ENCODE peak calls at places on chromosomes 3 and 15, in seven cellular contexts. Y, H, I, A, M, X and D are unnamed samples.

GRCh38 chr15:33201376-33202189 is 7.1 kb upstream of the FMN1 start:
- DNase-seq in I (peak; percentile 29), X (peak; percentile 61), A (peak; percentile 9), Y (peak; percentile 49), H (peak; percentile 20), M (no peak), D (peak; percentile 64)

GRCh38 chr3:114775395-114775794 is 371.7 kb downstream of the ZBTB20 start:
- DNase-seq in H (peak; percentile 29), I (no peak), Y (no peak), A (no peak), X (no peak), M (no peak), D (no peak)

GRCh38 chr3:58563386-58564035 is 13.7 kb downstream of the FAM107A start:
- DNase-seq in Y (no peak), A (no peak), I (no peak), X (no peak), H (no peak), M (no peak), D (peak; percentile 40)

GRCh38 chr15:63379492-63380150 is 2.0 kb downstream of the CA12 start:
- DNase-seq in A (no peak), Y (no peak), M (no peak), H (no peak), X (no peak), I (no peak), D (no peak)

GRCh38 chr3:125107861-125108567 is 52.2 kb upstream of the HEG1 start:
- DNase-seq in A (no peak), H (peak; percentile 95), I (no peak), M (peak; percentile 77), X (no peak), Y (no peak), D (no peak)

GRCh38 chr3:52934626-52935530 is 37.5 kb upstream of the STIMATE start:
- DNase-seq in M (peak; percentile 24), A (peak; percentile 59), X (peak; percentile 34), I (peak; percentile 50), H (peak; percentile 64), Y (peak; percentile 24), D (no peak)

GRCh38 chr15:71472699-71473098 is 337.7 kb upstream of the NR2E3 start:
- DNase-seq in H (no peak), M (no peak), X (no peak), A (no peak), Y (no peak), I (no peak), D (no peak)

GRCh38 chr3:101036676-101037075 is 43.5 kb upstream of the ABI3BP start:
- DNase-seq in M (no peak), Y (no peak), A (no peak), H (peak; percentile 26), X (no peak), I (no peak), D (no peak)

GRCh38 chr3:13013994-13014754 is 59.1 kb downstream of the IQSEC1 start:
- DNase-seq in Y (no peak), X (no peak), I (peak; percentile 46), A (no peak), H (no peak), M (no peak), D (no peak)

GRCh38 chr15:20356444-20357138 is 185.0 kb downstream of the GOLGA6L6 start:
- DNase-seq in Y (no peak), H (no peak), M (no peak), X (peak; percentile 75), I (peak; percentile 66), A (peak; percentile 88), D (peak; percentile 66)

GRCh38 chr3:110814170-110815007 is 257.2 kb upstream of the NECTIN3 start:
- DNase-seq in M (peak; percentile 81), X (no peak), Y (no peak), H (peak; percentile 98), I (peak; percentile 21), A (no peak), D (no peak)

GRCh38 chr3:37590328-37591079 is 271.2 kb upstream of the CTDSPL start:
- DNase-seq in I (no peak), X (no peak), H (no peak), A (peak; percentile 13), M (no peak), Y (no peak), D (peak; percentile 87)

GRCh38 chr3:42505203-42505848 is 2.9 kb downstream of the VIPR1 start:
- DNase-seq in X (no peak), M (no peak), Y (no peak), I (no peak), A (no peak), H (no peak), D (peak; percentile 50)

GRCh38 chr3:66039590-66039887 is 821 bp upstream of the MAGI1 start:
- DNase-seq in X (no peak), M (no peak), H (no peak), Y (peak; percentile 42), A (peak; percentile 5), I (no peak), D (peak; percentile 67)

GRCh38 chr15:100901702-100902435 is 17.3 kb upstream of the LRRK1 start:
- DNase-seq in H (no peak), X (no peak), Y (no peak), I (no peak), M (no peak), A (no peak), D (no peak)

GRCh38 chr15:65675551-65675950 is 53.8 kb downstream of the SLC24A1 start:
- DNase-seq in X (no peak), M (no peak), I (no peak), Y (no peak), A (no peak), H (no peak), D (no peak)

GRCh38 chr3:194574639-194575483 is 58.4 kb downstream of the TMEM44 start:
- DNase-seq in I (no peak), Y (no peak), A (peak; percentile 52), M (no peak), H (peak; percentile 83), X (no peak), D (peak; percentile 72)

GRCh38 chr15:40111888-40112287 is 3.2 kb upstream of the BMF start:
- DNase-seq in Y (no peak), A (peak; percentile 45), H (no peak), M (no peak), X (no peak), I (no peak), D (no peak)

GRCh38 chr3:178785961-178786360 is 249.7 kb downstream of the KCNMB2 start:
- DNase-seq in Y (no peak), A (no peak), I (no peak), H (no peak), M (no peak), X (no peak), D (no peak)

GRCh38 chr3:72756900-72757299 is 91.3 kb downstream of the SHQ1 start:
- DNase-seq in A (no peak), X (no peak), Y (no peak), M (no peak), H (no peak), I (peak; percentile 54), D (no peak)

GRCh38 chr15:94327356-94327936 is 96.1 kb downstream of the MCTP2 start:
- DNase-seq in A (peak; percentile 9), Y (no peak), X (no peak), I (no peak), M (peak; percentile 23), H (peak; percentile 50), D (no peak)

GRCh38 chr3:42256135-42256819 is 9.7 kb downstream of the CCK start:
- DNase-seq in M (no peak), X (no peak), H (peak; percentile 56), A (no peak), I (no peak), Y (no peak), D (no peak)

GRCh38 chr15:89016549-89017041 is 71.7 kb upstream of the ABHD2 start:
- DNase-seq in Y (no peak), H (peak; percentile 40), X (no peak), A (no peak), I (no peak), M (no peak), D (no peak)

DNA sequence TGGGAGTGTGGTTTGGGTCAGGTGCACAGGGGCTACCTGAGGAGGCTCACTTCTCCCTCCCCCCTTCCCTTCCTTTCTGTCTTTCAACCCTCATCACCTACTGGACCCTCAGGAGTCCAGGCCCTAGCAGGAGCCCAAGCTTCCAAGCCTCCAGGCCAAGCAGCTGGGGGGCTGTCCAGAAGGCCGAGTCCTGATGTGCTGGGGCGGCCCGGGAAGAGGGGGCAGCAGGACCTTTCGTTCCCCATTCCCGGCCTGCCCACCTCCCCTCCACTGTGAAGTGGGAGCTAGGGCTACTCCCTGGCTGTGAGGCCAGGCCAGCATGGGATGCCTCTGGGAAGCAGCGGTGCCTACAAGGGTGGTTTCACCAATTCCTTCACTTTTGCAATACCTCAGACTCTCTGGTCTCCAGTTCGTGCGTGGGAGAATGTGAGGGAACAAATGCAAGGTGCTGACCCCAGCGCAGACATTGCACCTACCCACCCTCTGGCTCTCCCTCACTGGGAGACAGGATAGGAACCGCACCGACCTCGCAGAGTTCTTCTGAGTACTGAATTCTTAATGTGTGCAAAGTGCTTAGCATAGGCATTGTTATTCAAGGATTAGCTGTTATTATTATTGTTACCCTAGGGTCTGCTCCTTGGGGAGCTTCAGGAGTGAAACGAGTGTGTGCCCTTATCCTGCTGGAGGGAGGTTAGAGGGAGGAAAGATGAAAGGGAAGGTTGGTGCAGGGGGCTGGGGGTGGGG is 2.5 kb downstream of the EPHB3 start:
- DNase-seq in I (no peak), M (no peak), H (no peak), X (no peak), Y (no peak), A (no peak), D (no peak)
- H3K4me3 ChIP-seq in I (no peak overlapping the region), M (peak overlapping the region; percentile 67), H (peak overlapping the region; percentile 50), X (no peak overlapping the region), Y (peak overlapping the region; percentile 86), A (no peak overlapping the region), D (no peak overlapping the region)

GRCh38 chr3:74067296-74067695 is 442.6 kb upstream of the PDZRN3 start:
- DNase-seq in I (no peak), M (no peak), H (peak; percentile 32), A (no peak), Y (no peak), X (no peak), D (no peak)
- TF ChIP-seq CTCF in I (no peak), M (peak; percentile 28), H (peak; percentile 55), A (no peak), Y (no peak), X (no peak), D (peak; percentile 33)

DNA sequence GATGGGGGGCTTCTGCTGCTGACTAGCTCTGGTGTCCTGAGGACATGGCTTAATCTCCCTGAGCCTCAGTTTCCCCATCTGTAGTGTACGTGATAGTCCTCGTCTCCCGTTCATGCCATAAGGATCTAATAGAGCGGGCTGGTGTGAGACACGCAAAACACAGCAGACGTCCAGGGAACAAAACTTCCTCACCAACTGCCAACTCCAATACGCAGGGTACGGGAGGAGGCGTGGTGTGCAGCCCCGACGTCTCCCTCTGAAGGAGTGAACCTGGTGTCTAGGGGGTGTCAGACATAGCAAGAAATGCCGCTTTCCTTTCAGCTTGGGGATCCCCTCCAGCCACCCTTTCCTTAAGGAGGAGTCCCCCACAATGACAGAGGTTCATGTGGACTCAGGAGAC is 55.0 kb downstream of the SMAD6 start:
- DNase-seq in I (no peak), M (no peak), H (no peak), Y (no peak), X (no peak), A (no peak), D (no peak)
- H3K27ac ChIP-seq in I (no peak overlapping the region), M (no peak overlapping the region), H (no peak overlapping the region), Y (no peak overlapping the region), X (peak overlapping the region; percentile 80), A (no peak overlapping the region), D (peak overlapping the region; percentile 35)

DNA sequence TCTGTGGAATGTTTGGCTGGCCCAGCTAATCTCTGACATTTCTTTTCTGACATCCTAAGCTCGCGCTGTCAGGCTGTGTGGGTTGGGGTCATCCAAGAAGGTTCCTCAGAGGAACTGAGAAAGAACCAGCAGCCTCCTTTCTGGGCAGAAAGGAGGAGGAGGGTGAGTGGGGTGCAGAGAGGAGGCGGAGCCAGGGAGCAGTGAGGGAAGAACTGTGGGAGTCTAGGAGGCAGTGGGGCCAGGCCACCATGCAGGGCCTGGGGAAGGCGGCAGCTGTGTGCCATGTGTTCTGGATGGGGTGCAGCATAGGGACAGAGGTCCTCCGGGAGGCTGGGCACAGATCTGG is 5.3 kb downstream of the SEMA7A start:
- DNase-seq in Y (no peak), I (no peak), X (no peak), H (no peak), A (no peak), M (no peak), D (no peak)
- H3K4me3 ChIP-seq in Y (no peak overlapping the region), I (no peak overlapping the region), X (no peak overlapping the region), H (no peak overlapping the region), A (no peak overlapping the region), M (no peak overlapping the region), D (no peak overlapping the region)